ENCODE peak calls at places on chromosomes 6 and 20, in five cellular contexts. One of them, this sample, is unnamed.

GRCh38 chr20:8127553-8128255 is 4.4 kb upstream of the PLCB1 start:
- DNase-seq in hippocampal formation: no peak
- DNase-seq in NCI-H748 treated with DMSO at 0.1 percent for 48 hours: no peak
- DNase-seq in NCI-H510A treated with DMSO at 0.1 percent for 48 hours: no peak
- DNase-seq in GM23248: no peak
- DNase-seq in this sample: peak

GRCh38 chr20:591941-592340 is 18.2 kb downstream of the TCF15 start:
- DNase-seq in hippocampal formation: no peak
- DNase-seq in NCI-H748 treated with DMSO at 0.1 percent for 48 hours: no peak
- DNase-seq in NCI-H510A treated with DMSO at 0.1 percent for 48 hours: no peak
- DNase-seq in GM23248: no peak
- DNase-seq in this sample: no peak

GRCh38 chr6:28980797-28981390 is 24.2 kb downstream of the ZNF311 start:
- DNase-seq in hippocampal formation: no peak
- DNase-seq in NCI-H748 treated with DMSO at 0.1 percent for 48 hours: peak
- DNase-seq in NCI-H510A treated with DMSO at 0.1 percent for 48 hours: peak
- DNase-seq in GM23248: peak
- DNase-seq in this sample: peak

GRCh38 chr6:133160531-133160930 is 80.6 kb upstream of the EYA4 start:
- DNase-seq in hippocampal formation: no peak
- DNase-seq in NCI-H748 treated with DMSO at 0.1 percent for 48 hours: no peak
- DNase-seq in NCI-H510A treated with DMSO at 0.1 percent for 48 hours: no peak
- DNase-seq in GM23248: peak
- DNase-seq in this sample: peak

GRCh38 chr6:84568971-84569370 is 195.4 kb downstream of the TBX18 start:
- DNase-seq in hippocampal formation: no peak
- DNase-seq in NCI-H748 treated with DMSO at 0.1 percent for 48 hours: no peak
- DNase-seq in NCI-H510A treated with DMSO at 0.1 percent for 48 hours: no peak
- DNase-seq in GM23248: peak
- DNase-seq in this sample: peak

GRCh38 chr6:168577496-168577895 is 136.5 kb downstream of the SMOC2 start:
- DNase-seq in hippocampal formation: no peak
- DNase-seq in NCI-H748 treated with DMSO at 0.1 percent for 48 hours: no peak
- DNase-seq in NCI-H510A treated with DMSO at 0.1 percent for 48 hours: no peak
- DNase-seq in GM23248: no peak
- DNase-seq in this sample: no peak

GRCh38 chr6:113739066-113739655 is 118.0 kb upstream of the MARCKS start:
- DNase-seq in hippocampal formation: no peak
- DNase-seq in NCI-H748 treated with DMSO at 0.1 percent for 48 hours: no peak
- DNase-seq in NCI-H510A treated with DMSO at 0.1 percent for 48 hours: no peak
- DNase-seq in GM23248: no peak
- DNase-seq in this sample: no peak

GRCh38 chr6:89299451-89299850 is 15.6 kb downstream of the GABRR2 start:
- DNase-seq in hippocampal formation: no peak
- DNase-seq in NCI-H748 treated with DMSO at 0.1 percent for 48 hours: no peak
- DNase-seq in NCI-H510A treated with DMSO at 0.1 percent for 48 hours: no peak
- DNase-seq in GM23248: peak
- DNase-seq in this sample: peak

GRCh38 chr6:159608961-159609673 is 83.9 kb downstream of the SOD2 start:
- DNase-seq in hippocampal formation: no peak
- DNase-seq in NCI-H748 treated with DMSO at 0.1 percent for 48 hours: no peak
- DNase-seq in NCI-H510A treated with DMSO at 0.1 percent for 48 hours: no peak
- DNase-seq in GM23248: peak
- DNase-seq in this sample: peak

GRCh38 chr20:62052336-62052841 is 13.3 kb downstream of the TAF4 start:
- DNase-seq in hippocampal formation: no peak
- DNase-seq in NCI-H748 treated with DMSO at 0.1 percent for 48 hours: no peak
- DNase-seq in NCI-H510A treated with DMSO at 0.1 percent for 48 hours: no peak
- DNase-seq in GM23248: no peak
- DNase-seq in this sample: no peak

GRCh38 chr20:1809611-1810510 is 85.3 kb upstream of the SIRPA start:
- DNase-seq in hippocampal formation: no peak
- DNase-seq in NCI-H748 treated with DMSO at 0.1 percent for 48 hours: no peak
- DNase-seq in NCI-H510A treated with DMSO at 0.1 percent for 48 hours: no peak
- DNase-seq in GM23248: peak
- DNase-seq in this sample: peak

GRCh38 chr20:45781391-45781931 is 10.2 kb downstream of the WFDC3 start:
- DNase-seq in hippocampal formation: no peak
- DNase-seq in NCI-H748 treated with DMSO at 0.1 percent for 48 hours: no peak
- DNase-seq in NCI-H510A treated with DMSO at 0.1 percent for 48 hours: peak
- DNase-seq in GM23248: peak
- DNase-seq in this sample: peak

GRCh38 chr20:57439432-57439831 is 48.2 kb downstream of the RBM38 start:
- DNase-seq in hippocampal formation: peak
- DNase-seq in NCI-H748 treated with DMSO at 0.1 percent for 48 hours: no peak
- DNase-seq in NCI-H510A treated with DMSO at 0.1 percent for 48 hours: peak
- DNase-seq in GM23248: peak
- DNase-seq in this sample: no peak

GRCh38 chr6:54621285-54621684 is 225.3 kb upstream of the FAM83B start:
- DNase-seq in hippocampal formation: no peak
- DNase-seq in NCI-H748 treated with DMSO at 0.1 percent for 48 hours: no peak
- DNase-seq in NCI-H510A treated with DMSO at 0.1 percent for 48 hours: no peak
- DNase-seq in GM23248: peak
- DNase-seq in this sample: no peak

GRCh38 chr20:45919536-45919933 is 7.6 kb upstream of the PLTP start:
- DNase-seq in hippocampal formation: no peak
- DNase-seq in NCI-H748 treated with DMSO at 0.1 percent for 48 hours: no peak
- DNase-seq in NCI-H510A treated with DMSO at 0.1 percent for 48 hours: no peak
- DNase-seq in GM23248: no peak
- DNase-seq in this sample: peak

GRCh38 chr20:56631318-56631989 is 2.3 kb downstream of the TFAP2C start:
- DNase-seq in hippocampal formation: no peak
- DNase-seq in NCI-H748 treated with DMSO at 0.1 percent for 48 hours: no peak
- DNase-seq in NCI-H510A treated with DMSO at 0.1 percent for 48 hours: no peak
- DNase-seq in GM23248: no peak
- DNase-seq in this sample: no peak

GRCh38 chr20:61613885-61614284 is 361.8 kb downstream of the CDH4 start:
- DNase-seq in hippocampal formation: no peak
- DNase-seq in NCI-H748 treated with DMSO at 0.1 percent for 48 hours: no peak
- DNase-seq in NCI-H510A treated with DMSO at 0.1 percent for 48 hours: no peak
- DNase-seq in GM23248: no peak
- DNase-seq in this sample: no peak

GRCh38 chr20:17499041-17499440 is 32.1 kb downstream of the BFSP1 start:
- DNase-seq in hippocampal formation: no peak
- DNase-seq in NCI-H748 treated with DMSO at 0.1 percent for 48 hours: no peak
- DNase-seq in NCI-H510A treated with DMSO at 0.1 percent for 48 hours: no peak
- DNase-seq in GM23248: peak
- DNase-seq in this sample: peak

GRCh38 chr6:19836799-19837510 is at the start of gene ID4:
- DNase-seq in hippocampal formation: peak
- DNase-seq in NCI-H748 treated with DMSO at 0.1 percent for 48 hours: peak
- DNase-seq in NCI-H510A treated with DMSO at 0.1 percent for 48 hours: peak
- DNase-seq in GM23248: peak
- DNase-seq in this sample: peak

GRCh38 chr6:37695273-37695672 is 2.4 kb downstream of the MDGA1 start:
- DNase-seq in hippocampal formation: no peak
- DNase-seq in NCI-H748 treated with DMSO at 0.1 percent for 48 hours: no peak
- DNase-seq in NCI-H510A treated with DMSO at 0.1 percent for 48 hours: no peak
- DNase-seq in GM23248: no peak
- DNase-seq in this sample: no peak

GRCh38 chr6:43708857-43709653 is 21.5 kb upstream of the MRPS18A start:
- DNase-seq in hippocampal formation: no peak
- DNase-seq in NCI-H748 treated with DMSO at 0.1 percent for 48 hours: no peak
- DNase-seq in NCI-H510A treated with DMSO at 0.1 percent for 48 hours: no peak
- DNase-seq in GM23248: peak
- DNase-seq in this sample: peak

GRCh38 chr20:2137552-2138201 is 36.0 kb downstream of the STK35 start:
- DNase-seq in hippocampal formation: no peak
- DNase-seq in NCI-H748 treated with DMSO at 0.1 percent for 48 hours: no peak
- DNase-seq in NCI-H510A treated with DMSO at 0.1 percent for 48 hours: no peak
- DNase-seq in GM23248: peak
- DNase-seq in this sample: peak

GRCh38 chr6:85484941-85485340 is 35.1 kb downstream of the NT5E start:
- DNase-seq in hippocampal formation: no peak
- DNase-seq in NCI-H748 treated with DMSO at 0.1 percent for 48 hours: no peak
- DNase-seq in NCI-H510A treated with DMSO at 0.1 percent for 48 hours: no peak
- DNase-seq in GM23248: no peak
- DNase-seq in this sample: no peak

GRCh38 chr6:36563237-36563927 is 16.1 kb upstream of the STK38 start:
- DNase-seq in hippocampal formation: no peak
- DNase-seq in NCI-H748 treated with DMSO at 0.1 percent for 48 hours: no peak
- DNase-seq in NCI-H510A treated with DMSO at 0.1 percent for 48 hours: no peak
- DNase-seq in GM23248: peak
- DNase-seq in this sample: peak

GRCh38 chr6:134534708-134535149 is 216.8 kb upstream of the SGK1 start:
- DNase-seq in hippocampal formation: no peak
- DNase-seq in NCI-H748 treated with DMSO at 0.1 percent for 48 hours: no peak
- DNase-seq in NCI-H510A treated with DMSO at 0.1 percent for 48 hours: no peak
- DNase-seq in GM23248: peak
- DNase-seq in this sample: peak

GRCh38 chr20:34302312-34302722 is 838 bp downstream of the AHCY start:
- DNase-seq in hippocampal formation: no peak
- DNase-seq in NCI-H748 treated with DMSO at 0.1 percent for 48 hours: no peak
- DNase-seq in NCI-H510A treated with DMSO at 0.1 percent for 48 hours: peak
- DNase-seq in GM23248: peak
- DNase-seq in this sample: peak

GRCh38 chr20:51492167-51493092 is 50.1 kb downstream of the NFATC2 start:
- DNase-seq in hippocampal formation: no peak
- DNase-seq in NCI-H748 treated with DMSO at 0.1 percent for 48 hours: peak
- DNase-seq in NCI-H510A treated with DMSO at 0.1 percent for 48 hours: no peak
- DNase-seq in GM23248: peak
- DNase-seq in this sample: no peak

GRCh38 chr6:113936093-113936934 is 34.6 kb downstream of the HDAC2 start:
- DNase-seq in hippocampal formation: no peak
- DNase-seq in NCI-H748 treated with DMSO at 0.1 percent for 48 hours: peak
- DNase-seq in NCI-H510A treated with DMSO at 0.1 percent for 48 hours: peak
- DNase-seq in GM23248: peak
- DNase-seq in this sample: peak

GRCh38 chr20:39691151-39691862 is 729.2 kb downstream of the DHX35 start:
- DNase-seq in hippocampal formation: no peak
- DNase-seq in NCI-H748 treated with DMSO at 0.1 percent for 48 hours: no peak
- DNase-seq in NCI-H510A treated with DMSO at 0.1 percent for 48 hours: no peak
- DNase-seq in GM23248: peak
- DNase-seq in this sample: no peak

GRCh38 chr6:158207452-158207788 is 39.3 kb downstream of the GTF2H5 start:
- DNase-seq in hippocampal formation: no peak
- DNase-seq in NCI-H748 treated with DMSO at 0.1 percent for 48 hours: no peak
- DNase-seq in NCI-H510A treated with DMSO at 0.1 percent for 48 hours: no peak
- DNase-seq in GM23248: peak
- DNase-seq in this sample: peak

GRCh38 chr6:116255246-116255800 is 1.4 kb upstream of the TSPYL4 start:
- DNase-seq in hippocampal formation: no peak
- DNase-seq in NCI-H748 treated with DMSO at 0.1 percent for 48 hours: no peak
- DNase-seq in NCI-H510A treated with DMSO at 0.1 percent for 48 hours: no peak
- DNase-seq in GM23248: peak
- DNase-seq in this sample: no peak

GRCh38 chr6:146901940-146902816 is 302.0 kb upstream of the STXBP5 start:
- DNase-seq in hippocampal formation: no peak
- DNase-seq in NCI-H748 treated with DMSO at 0.1 percent for 48 hours: no peak
- DNase-seq in NCI-H510A treated with DMSO at 0.1 percent for 48 hours: no peak
- DNase-seq in GM23248: peak
- DNase-seq in this sample: peak